ENCODE peak calls at places on chromosomes 11 and 22, in six cellular contexts. One of them, this sample, is unnamed.
A peak's percentile ranks its signal among the peaks of the same experiment; 100 is the strongest.

GRCh38 chr22:44329179-44329796 is 16.5 kb upstream of the SHISAL1 start:
- DNase-seq in cardiac fibroblast: peak; percentile 14
- DNase-seq in NCI-H146: no peak
- DNase-seq in H54: peak; percentile 59
- DNase-seq in hippocampal formation: no peak
- DNase-seq in HEK293T: no peak
- DNase-seq in this sample: no peak

GRCh38 chr11:2200536-2200935 is 28.9 kb upstream of the TH start:
- DNase-seq in cardiac fibroblast: no peak
- DNase-seq in NCI-H146: no peak
- DNase-seq in H54: no peak
- DNase-seq in hippocampal formation: no peak
- DNase-seq in HEK293T: no peak
- DNase-seq in this sample: no peak

GRCh38 chr11:119713361-119714040 is 15.5 kb downstream of the NECTIN1 start:
- DNase-seq in cardiac fibroblast: no peak
- DNase-seq in NCI-H146: no peak
- DNase-seq in H54: no peak
- DNase-seq in hippocampal formation: no peak
- DNase-seq in HEK293T: no peak
- DNase-seq in this sample: peak; percentile 60

GRCh38 chr22:28647216-28647615 is 32.4 kb downstream of the TTC28 start:
- DNase-seq in cardiac fibroblast: no peak
- DNase-seq in NCI-H146: no peak
- DNase-seq in H54: no peak
- DNase-seq in hippocampal formation: no peak
- DNase-seq in HEK293T: no peak
- DNase-seq in this sample: no peak

GRCh38 chr11:124222407-124222806 is 18.5 kb upstream of the OR8G1 start:
- DNase-seq in cardiac fibroblast: no peak
- DNase-seq in NCI-H146: no peak
- DNase-seq in H54: no peak
- DNase-seq in hippocampal formation: no peak
- DNase-seq in HEK293T: no peak
- DNase-seq in this sample: no peak

GRCh38 chr11:69448471-69449284 is 32.8 kb upstream of the LINC01488 start:
- DNase-seq in cardiac fibroblast: no peak
- DNase-seq in NCI-H146: no peak
- DNase-seq in H54: no peak
- DNase-seq in hippocampal formation: no peak
- DNase-seq in HEK293T: no peak
- DNase-seq in this sample: no peak

GRCh38 chr22:46996595-46997310 is 234.3 kb downstream of the TBC1D22A start:
- DNase-seq in cardiac fibroblast: no peak
- DNase-seq in NCI-H146: no peak
- DNase-seq in H54: no peak
- DNase-seq in hippocampal formation: no peak
- DNase-seq in HEK293T: no peak
- DNase-seq in this sample: no peak

GRCh38 chr11:17719028-17719939 is at the start of gene MYOD1:
- DNase-seq in cardiac fibroblast: no peak
- DNase-seq in NCI-H146: peak; percentile 85
- DNase-seq in H54: no peak
- DNase-seq in hippocampal formation: no peak
- DNase-seq in HEK293T: peak; percentile 62
- DNase-seq in this sample: no peak

GRCh38 chr11:64226507-64227051 is 505 bp downstream of the NUDT22 start:
- DNase-seq in cardiac fibroblast: no peak
- DNase-seq in NCI-H146: peak; percentile 72
- DNase-seq in H54: no peak
- DNase-seq in hippocampal formation: no peak
- DNase-seq in HEK293T: no peak
- DNase-seq in this sample: no peak

GRCh38 chr11:96155627-96156378 is 187.2 kb downstream of the MAML2 start:
- DNase-seq in cardiac fibroblast: peak; percentile 98
- DNase-seq in NCI-H146: no peak
- DNase-seq in H54: peak; percentile 36
- DNase-seq in hippocampal formation: no peak
- DNase-seq in HEK293T: peak; percentile 34
- DNase-seq in this sample: peak; percentile 98

This sample was measured in renal cortical epithelial cell.